ENCODE peak calls at places on chromosomes 12 and 14, in six cellular contexts. B is HepG2, S is A549, I is endothelial cell of umbilical vein, A is GM12878, F is K562. R is an unnamed sample.

GRCh38 chr12:88945041-88945732 is 364.9 kb upstream of the KITLG start:
- DNase-seq in F (no peak), S (no peak), I (peak; percentile 44), A (no peak), B (no peak), R (no peak)

GRCh38 chr14:94738097-94738496 is 31.8 kb downstream of the GSC start:
- DNase-seq in A (no peak), B (no peak), F (no peak), I (no peak), S (no peak), R (no peak)

GRCh38 chr12:39620664-39621658 is 1.4 kb upstream of the ABCD2 start:
- DNase-seq in A (peak; percentile 64), I (no peak), B (no peak), S (no peak), F (no peak), R (no peak)

GRCh38 chr12:49763006-49763591 is 21.7 kb downstream of the TMBIM6 start:
- DNase-seq in B (peak; percentile 40), A (no peak), S (peak; percentile 81), F (peak; percentile 76), I (peak; percentile 75), R (peak; percentile 76)

GRCh38 chr12:68310370-68310769 is 21.8 kb downstream of the MDM1 start:
- DNase-seq in I (peak; percentile 88), F (no peak), S (no peak), A (no peak), B (no peak), R (no peak)

GRCh38 chr12:71465794-71466193 is 26.2 kb downstream of the LGR5 start:
- DNase-seq in I (no peak), F (peak; percentile 48), A (no peak), B (no peak), S (no peak), R (no peak)

GRCh38 chr12:6692888-6693287 is 3.7 kb upstream of the ZNF384 start:
- DNase-seq in I (no peak), F (no peak), S (no peak), A (no peak), B (no peak), R (no peak)

GRCh38 chr14:58904771-58905170 is 267.0 kb downstream of the DACT1 start:
- DNase-seq in I (no peak), B (no peak), S (no peak), A (no peak), F (no peak), R (no peak)

GRCh38 chr14:63504628-63505027 is 38.5 kb downstream of the PPP2R5E start:
- DNase-seq in A (no peak), S (peak; percentile 52), I (no peak), B (no peak), F (no peak), R (no peak)

GRCh38 chr14:102205560-102205959 is 65.9 kb downstream of the WDR20 start:
- DNase-seq in I (no peak), B (no peak), F (no peak), S (no peak), A (no peak), R (no peak)

GRCh38 chr12:116125981-116126566 is 151.4 kb downstream of the MED13L start:
- DNase-seq in S (no peak), F (no peak), A (no peak), I (no peak), B (no peak), R (peak; percentile 85)

GRCh38 chr12:24230061-24230460 is 280.6 kb upstream of the SOX5 start:
- DNase-seq in F (no peak), I (peak; percentile 59), S (no peak), A (no peak), B (no peak), R (no peak)

GRCh38 chr12:109099426-109100020 is 2.1 kb downstream of the UNG start:
- DNase-seq in A (no peak), B (no peak), I (no peak), F (no peak), S (no peak), R (no peak)

GRCh38 chr14:105282098-105282725 is 18.6 kb downstream of the BRF1 start:
- DNase-seq in F (no peak), B (no peak), I (no peak), S (no peak), A (no peak), R (no peak)

GRCh38 chr12:63362801-63363200 is 211.8 kb upstream of the AVPR1A start:
- DNase-seq in S (no peak), B (no peak), I (no peak), F (no peak), A (no peak), R (no peak)
- TF ChIP-seq MYC in S (no peak), B (no peak), I (no peak), F (no peak), A (no peak), R (no peak)

GRCh38 chr12:132570635-132571034 is 39.7 kb downstream of the LRCOL1 start:
- DNase-seq in F (no peak), I (no peak), B (no peak), S (no peak), A (no peak), R (no peak)
- TF ChIP-seq MAX in F (no peak), I (no peak), B (no peak), S (no peak), A (no peak), R (no peak)

GRCh38 chr14:32477406-32477805 is 148.3 kb downstream of the AKAP6 start:
- DNase-seq in I (no peak), B (no peak), A (no peak), S (no peak), F (no peak), R (no peak)

GRCh38 chr14:32481707-32482106 is 152.6 kb downstream of the AKAP6 start:
- DNase-seq in S (no peak), I (no peak), A (no peak), B (no peak), F (no peak), R (no peak)

GRCh38 chr14:32478027-32478426 is 148.9 kb downstream of the AKAP6 start:
- DNase-seq in S (no peak), B (no peak), F (no peak), I (no peak), A (no peak), R (no peak)

GRCh38 chr14:32476532-32476931 is 147.4 kb downstream of the AKAP6 start:
- DNase-seq in A (no peak), F (no peak), S (no peak), I (no peak), B (no peak), R (no peak)

DNA sequence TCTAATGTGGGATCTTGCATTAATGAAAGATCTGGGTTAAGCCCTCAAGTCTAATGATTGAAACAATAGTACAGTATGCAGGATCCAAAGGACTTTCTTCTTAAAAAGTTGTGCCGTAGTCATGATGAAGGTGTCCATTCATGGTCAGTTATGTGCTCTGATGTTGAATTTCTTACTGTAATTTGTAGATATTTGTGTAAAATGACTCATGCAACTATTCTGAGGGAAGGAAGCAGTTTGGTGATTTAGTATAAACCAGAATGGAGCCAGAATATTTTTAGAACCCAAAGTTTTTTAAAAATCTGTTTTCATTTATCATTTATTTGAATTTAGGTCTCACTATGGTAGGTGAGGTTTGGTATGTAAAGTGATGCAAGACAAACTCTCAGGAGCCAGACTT is 151.2 kb downstream of the AKAP6 start:
- DNase-seq in S (no peak), B (no peak), F (no peak), A (no peak), I (no peak), R (no peak)
- TF ChIP-seq MYC in S (no peak), B (no peak), F (no peak), A (no peak), I (no peak), R (no peak)

GRCh38 chr14:23861666-23862065 is 91.9 kb upstream of the DHRS4 start:
- DNase-seq in B (peak; percentile 46), I (peak; percentile 7), F (peak; percentile 65), A (no peak), S (no peak), R (no peak)
- TF ChIP-seq MAX in B (no peak), I (no peak), F (no peak), A (no peak), S (no peak), R (no peak)

GRCh38 chr12:113200016-113200797 is 14.7 kb downstream of the RITA1 start:
- DNase-seq in B (no peak), I (no peak), F (no peak), A (no peak), S (no peak), R (peak; percentile 74)
- TF ChIP-seq MYC in B (no peak), I (no peak), F (no peak), A (no peak), S (no peak), R (no peak)

DNA sequence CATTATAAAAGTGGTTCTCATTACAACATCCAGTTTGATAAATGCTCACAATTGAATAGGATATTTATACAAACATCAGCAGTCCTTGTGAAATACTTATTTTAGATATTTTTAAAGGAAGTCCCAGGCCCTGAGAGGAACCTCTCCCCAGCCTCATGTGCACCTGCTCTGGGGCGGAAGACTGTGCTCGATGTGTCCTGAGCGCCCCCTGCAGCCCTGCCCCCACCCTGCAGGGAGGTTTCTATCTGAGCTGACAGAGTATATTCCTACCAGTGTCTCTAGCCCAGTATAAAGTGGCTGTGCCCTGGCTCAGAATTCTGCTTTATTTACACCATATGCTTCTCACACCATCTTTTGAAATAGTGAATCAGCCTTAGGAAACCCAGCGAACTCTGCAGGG is 1349.1 kb downstream of the TMEM121 start:
- DNase-seq in F (no peak), B (no peak), A (no peak), S (no peak), I (no peak), R (peak; percentile 69)
- TF ChIP-seq MAX in F (no peak), B (no peak), A (no peak), S (no peak), I (no peak), R (peak; percentile 32)

GRCh38 chr14:61963926-61964325 is 201.7 kb downstream of the SNAPC1 start:
- DNase-seq in I (no peak), A (no peak), S (no peak), B (no peak), F (no peak), R (no peak)

GRCh38 chr14:61959348-61959747 is 197.1 kb downstream of the SNAPC1 start:
- DNase-seq in S (no peak), I (no peak), F (no peak), B (no peak), A (no peak), R (no peak)

GRCh38 chr14:61968207-61968606 is 206.0 kb downstream of the SNAPC1 start:
- DNase-seq in I (no peak), B (no peak), F (no peak), A (no peak), S (no peak), R (no peak)

DNA sequence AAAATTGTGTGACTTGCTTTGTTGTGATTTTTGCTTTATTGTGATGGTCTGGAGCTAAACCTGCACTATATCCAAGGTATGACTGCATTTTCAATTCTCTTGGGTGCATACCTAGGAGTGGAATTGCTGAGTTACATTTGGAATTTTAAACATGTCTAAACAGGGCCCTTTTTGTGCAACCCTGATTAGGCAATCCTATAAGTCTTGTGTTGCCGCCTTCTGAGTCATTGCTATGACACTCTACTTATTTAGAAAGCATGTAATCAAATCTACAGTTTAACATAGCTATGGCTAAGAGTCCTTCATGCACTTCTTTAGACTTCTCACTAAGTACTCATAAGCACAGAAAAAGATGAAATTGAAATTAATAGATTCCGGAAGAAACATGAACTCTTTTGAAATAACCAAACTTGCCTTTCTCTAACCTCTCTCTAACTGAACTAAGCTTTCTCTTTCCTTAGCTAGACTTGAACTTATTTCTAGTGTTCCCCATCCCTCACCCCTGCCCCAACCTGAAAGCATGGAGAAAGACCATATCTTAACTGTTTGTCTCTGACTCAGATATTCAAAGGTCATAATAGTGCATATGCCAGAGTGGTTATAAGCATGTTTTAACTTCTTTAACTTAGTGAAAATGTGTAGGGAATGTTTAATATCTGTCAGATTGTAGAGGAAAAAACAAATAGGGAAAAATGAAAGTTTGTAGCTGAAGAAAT is 203.0 kb downstream of the SNAPC1 start:
- DNase-seq in I (no peak), B (peak; percentile 25), A (no peak), F (no peak), S (no peak), R (peak; percentile 11)
- TF ChIP-seq MYC in I (no peak), B (no peak), A (no peak), F (no peak), S (no peak), R (no peak)